ENCODE peak calls at places on chromosomes 11 and 22, in six cellular contexts. Z is ovary, Y is mesenchymal stem cell, C is spleen, V is uterus, D is tibial artery. N is an unnamed sample.

GRCh38 chr11:113505046-113505445 is 29.8 kb upstream of the DRD2 start:
- DNase-seq in D (no peak), Y (no peak), V (no peak), C (no peak), Z (no peak), N (no peak)

GRCh38 chr11:59615132-59615636 is 390 bp downstream of the OSBP start:
- DNase-seq in V (peak; percentile 44), C (peak; percentile 92), Z (peak; percentile 44), Y (peak; percentile 21), D (peak; percentile 30), N (no peak)

GRCh38 chr11:9089636-9090035 is 1.8 kb downstream of the SCUBE2 start:
- DNase-seq in D (no peak), Z (no peak), C (no peak), Y (no peak), V (no peak), N (no peak)

GRCh38 chr11:15159085-15159484 is 44.4 kb downstream of the INSC start:
- DNase-seq in D (no peak), Z (no peak), V (no peak), C (no peak), Y (peak; percentile 67), N (peak; percentile 44)

GRCh38 chr11:82718307-82718706 is 15.4 kb downstream of the FAM181B start:
- DNase-seq in D (no peak), Y (peak; percentile 49), Z (peak; percentile 31), V (no peak), C (no peak), N (peak; percentile 44)

GRCh38 chr11:15197696-15198095 is 83.0 kb downstream of the INSC start:
- DNase-seq in V (no peak), Y (no peak), Z (no peak), D (no peak), C (no peak), N (no peak)

GRCh38 chr11:67470337-67471002 is 1.4 kb upstream of the TMEM134 start:
- DNase-seq in Z (no peak), Y (no peak), C (no peak), V (no peak), D (no peak), N (peak; percentile 16)

GRCh38 chr11:126804363-126804762 is 196.2 kb downstream of the KIRREL3 start:
- DNase-seq in C (no peak), Z (no peak), D (no peak), Y (no peak), V (no peak), N (no peak)

GRCh38 chr11:93740802-93741093 is 547 bp downstream of the TAF1D start:
- DNase-seq in Z (peak; percentile 58), C (peak; percentile 91), D (peak; percentile 55), Y (peak; percentile 78), V (peak; percentile 45), N (peak; percentile 48)

GRCh38 chr11:67316882-67317364 is 13.6 kb downstream of the SSH3 start:
- DNase-seq in D (no peak), V (no peak), C (no peak), Z (no peak), Y (no peak), N (no peak)

GRCh38 chr22:37674951-37675929 is at the start of gene LGALS1:
- DNase-seq in Z (peak; percentile 99), Y (peak; percentile 98), C (peak; percentile 94), D (peak; percentile 97), V (peak; percentile 100), N (peak; percentile 94)

GRCh38 chr22:19973551-19974183 is 32.0 kb upstream of the TXNRD2 start:
- DNase-seq in Y (no peak), V (no peak), Z (no peak), C (no peak), D (no peak), N (no peak)
- H3K36me3 ChIP-seq in Y (peaks cover 72% of the 10 kb centered on the region), V (no peaks in the 10 kb centered on the region), Z (no peaks in the 10 kb centered on the region), C (peaks cover 85% of the 10 kb centered on the region), D (peaks cover 76% of the 10 kb centered on the region), N (peaks cover 9% of the 10 kb centered on the region)

GRCh38 chr22:19854778-19855503 is at the start of the genes GNB1L and RTL10:
- DNase-seq in Y (peak; percentile 96), C (peak; percentile 100), V (peak; percentile 98), D (peak; percentile 95), Z (peak; percentile 97), N (peak; percentile 99)

GRCh38 chr22:19851291-19852176 is 3.1 kb downstream of the GNB1L start:
- DNase-seq in D (no peak), C (no peak), Y (no peak), V (no peak), Z (no peak), N (peak; percentile 27)

GRCh38 chr22:19853879-19854777 is 546 bp downstream of the GNB1L start:
- DNase-seq in Z (no peak), V (no peak), D (peak; percentile 19), C (peak; percentile 74), Y (no peak), N (no peak)

GRCh38 chr22:19852177-19852781 is 2.4 kb downstream of the GNB1L start:
- DNase-seq in V (no peak), Z (no peak), C (no peak), D (peak; percentile 19), Y (no peak), N (peak; percentile 23)

DNA sequence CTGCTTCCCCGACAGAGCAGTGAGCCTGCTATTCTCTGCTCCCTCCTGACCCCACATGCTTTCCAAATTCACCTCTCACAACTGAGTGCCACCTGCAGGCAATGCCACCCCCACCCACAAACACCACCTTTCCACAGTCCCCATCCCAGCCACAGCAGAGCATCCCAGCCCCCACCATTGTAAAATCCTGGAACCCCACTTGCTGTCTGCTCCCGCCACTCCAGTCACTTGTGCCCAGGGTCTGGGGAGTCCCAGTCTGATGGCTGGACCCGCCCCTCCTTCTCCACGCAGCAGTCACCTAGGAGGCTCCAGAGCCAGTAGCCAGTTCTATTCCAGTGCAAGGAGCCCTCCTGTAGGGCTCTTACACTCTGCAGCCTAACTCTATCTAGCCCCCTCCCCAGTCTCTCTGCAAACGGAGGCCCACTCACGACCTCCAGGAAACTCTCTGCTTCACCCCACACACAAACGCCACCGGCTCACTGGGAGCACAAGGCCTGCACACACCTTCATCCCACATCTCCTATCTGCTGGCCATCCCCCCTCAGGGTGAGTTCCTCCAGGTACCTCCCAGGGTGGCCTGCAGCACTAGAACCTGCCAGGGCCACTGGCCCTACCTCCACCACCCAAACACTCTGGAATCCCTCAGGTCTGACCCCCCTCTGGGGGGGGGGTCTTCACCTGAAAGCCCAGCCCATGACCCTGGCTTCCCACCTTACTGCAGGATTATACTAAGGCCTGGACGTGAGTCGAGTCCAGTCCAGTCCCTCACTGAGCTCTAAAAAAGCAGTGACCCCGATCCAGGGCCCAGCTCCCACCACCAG is 1.4 kb downstream of the GNB1L start:
- DNase-seq in D (no peak), Y (no peak), C (no peak), Z (no peak), V (no peak), N (peak; percentile 46)
- H3K36me3 ChIP-seq in D (peaks cover 26% of the 10 kb centered on the region), Y (peaks cover 32% of the 10 kb centered on the region), C (peaks cover 37% of the 10 kb centered on the region), Z (no peaks in the 10 kb centered on the region), V (no peaks in the 10 kb centered on the region), N (peaks cover 19% of the 10 kb centered on the region)

GRCh38 chr11:100695911-100696310 is 8.8 kb downstream of the ARHGAP42 start:
- DNase-seq in V (no peak), D (no peak), Z (no peak), Y (no peak), C (no peak), N (no peak)
- H3K36me3 ChIP-seq in V (no peaks in the 10 kb centered on the region), D (no peaks in the 10 kb centered on the region), Z (no peaks in the 10 kb centered on the region), Y (peaks cover 5% of the 10 kb centered on the region), C (no peaks in the 10 kb centered on the region), N (no peaks in the 10 kb centered on the region)

GRCh38 chr11:57487920-57488319 is 27.6 kb downstream of the SLC43A1 start:
- DNase-seq in D (no peak), Z (no peak), V (no peak), Y (no peak), C (no peak), N (no peak)
- H3K36me3 ChIP-seq in D (peaks cover 75% of the 10 kb centered on the region), Z (no peaks in the 10 kb centered on the region), V (no peaks in the 10 kb centered on the region), Y (peaks cover 6% of the 10 kb centered on the region), C (peaks cover 78% of the 10 kb centered on the region), N (peaks cover 20% of the 10 kb centered on the region)

DNA sequence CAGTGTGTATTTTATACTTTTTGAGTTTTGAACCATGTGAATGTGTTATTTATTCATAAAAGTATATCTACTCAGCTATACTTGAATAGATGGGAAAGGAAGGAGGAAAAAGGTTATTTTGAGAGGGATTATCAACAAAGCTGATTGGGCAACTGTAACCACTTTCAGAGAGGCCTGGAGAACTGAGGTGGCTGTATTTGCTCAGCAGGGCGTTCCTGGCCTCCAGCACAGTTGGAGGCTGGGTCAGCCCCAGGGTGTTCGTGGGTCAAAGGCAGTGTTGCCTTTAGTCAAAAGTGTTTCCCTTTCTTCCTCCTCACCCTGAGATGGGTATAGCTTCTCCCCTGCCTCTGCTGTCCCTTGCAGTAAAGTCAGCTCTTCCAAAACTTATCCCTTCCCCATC is 26.7 kb downstream of the ASCC2 start:
- DNase-seq in Y (no peak), V (no peak), C (no peak), D (no peak), Z (no peak), N (no peak)
- H3K36me3 ChIP-seq in Y (peaks cover 52% of the 10 kb centered on the region), V (no peaks in the 10 kb centered on the region), C (peaks cover 100% of the 10 kb centered on the region), D (peaks cover 84% of the 10 kb centered on the region), Z (no peaks in the 10 kb centered on the region), N (peaks cover 15% of the 10 kb centered on the region)

DNA sequence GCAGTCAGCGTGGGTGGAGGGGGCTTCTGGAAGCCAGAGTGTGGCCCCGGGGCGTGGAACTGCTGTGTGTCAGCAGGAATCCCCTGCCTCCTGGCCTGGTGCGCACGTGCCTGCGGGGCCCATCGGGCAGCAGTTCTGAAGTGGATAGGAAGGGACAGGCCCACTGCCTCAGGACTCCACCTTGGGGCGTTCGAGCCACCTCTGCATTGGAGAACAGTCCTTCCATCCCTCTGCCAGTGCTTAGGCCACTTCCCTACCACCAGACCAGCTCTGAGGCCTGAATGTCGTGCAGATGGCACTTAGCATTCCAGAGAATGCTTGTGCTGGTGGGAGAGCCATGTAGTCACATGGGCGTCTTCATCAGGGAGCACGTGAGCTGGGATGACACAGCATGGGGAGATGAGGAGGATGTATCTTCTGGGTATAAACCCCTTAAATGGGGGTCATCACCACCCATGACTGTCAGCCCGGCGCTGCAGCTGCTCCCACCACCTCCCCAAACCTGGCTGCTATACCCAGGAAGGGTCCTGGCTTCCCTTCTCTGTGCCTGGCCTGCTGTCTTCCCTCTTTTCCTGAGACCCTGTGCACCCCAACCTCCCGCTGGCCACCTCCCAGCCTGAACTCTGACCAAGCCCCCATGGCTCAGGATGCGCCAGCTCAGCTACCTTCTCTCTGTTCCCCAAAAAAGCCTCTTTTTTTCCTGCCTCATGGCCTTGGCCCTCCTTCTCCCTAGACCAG is 9.7 kb downstream of the INCENP start:
- DNase-seq in Z (no peak), D (peak; percentile 2), C (no peak), V (no peak), Y (no peak), N (peak; percentile 26)
- H3K36me3 ChIP-seq in Z (no peaks in the 10 kb centered on the region), D (peaks cover 43% of the 10 kb centered on the region), C (peaks cover 96% of the 10 kb centered on the region), V (no peaks in the 10 kb centered on the region), Y (peaks cover 55% of the 10 kb centered on the region), N (peaks cover 32% of the 10 kb centered on the region)

DNA sequence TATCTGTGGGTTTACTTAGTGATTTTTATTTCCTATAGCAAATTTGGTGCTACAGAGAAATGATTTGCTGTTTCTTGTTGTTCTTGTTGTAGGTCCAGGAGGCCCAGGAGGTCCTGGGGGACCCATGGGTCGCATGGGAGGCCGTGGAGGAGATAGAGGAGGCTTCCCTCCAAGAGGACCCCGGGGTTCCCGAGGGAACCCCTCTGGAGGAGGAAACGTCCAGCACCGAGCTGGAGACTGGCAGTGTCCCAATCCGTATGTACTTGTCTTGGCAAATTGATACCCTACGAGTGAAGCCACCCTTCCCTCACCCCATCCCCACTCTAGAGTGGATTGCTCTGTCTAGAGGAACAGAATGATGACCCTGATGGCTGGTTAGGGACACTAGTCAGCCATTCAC is 7.8 kb upstream of the GAS2L1 start:
- DNase-seq in Z (no peak), C (no peak), D (no peak), Y (no peak), V (no peak), N (no peak)
- H3K36me3 ChIP-seq in Z (no peaks in the 10 kb centered on the region), C (peaks cover 85% of the 10 kb centered on the region), D (peaks cover 70% of the 10 kb centered on the region), Y (peaks cover 79% of the 10 kb centered on the region), V (no peaks in the 10 kb centered on the region), N (peaks cover 51% of the 10 kb centered on the region)

N was measured in H7.